ENCODE peak calls at places on chromosomes 12 and 14, in nine cellular contexts. Q, G, K, F, M, B, L, V and U are unnamed samples. For H3K4me1, the result is how much of the 10 kb centered on the place peaks cover.

GRCh38 chr12:109963330-109963729 is 32.8 kb downstream of the GIT2 start:
- DNase-seq in M (no peak), Q (no peak), B (no peak), G (no peak), L (no peak), K (no peak), F (no peak), V (no peak), U (no peak)

GRCh38 chr14:86015916-86016315 is 486.0 kb downstream of the FLRT2 start:
- DNase-seq in F (no peak), Q (no peak), M (no peak), G (no peak), V (no peak), K (no peak), L (no peak), B (no peak), U (no peak)

GRCh38 chr12:52956987-52957386 is 8.1 kb downstream of the KRT18 start:
- DNase-seq in K (peak), G (no peak), B (peak), V (no peak), Q (no peak), L (no peak), F (no peak), M (peak), U (no peak)

GRCh38 chr12:107328442-107329133 is 235.2 kb upstream of the CRY1 start:
- DNase-seq in F (no peak), L (no peak), K (peak), G (no peak), M (no peak), V (no peak), B (peak), Q (peak), U (no peak)

GRCh38 chr12:12505544-12506501 is 56.8 kb downstream of the DUSP16 start:
- DNase-seq in M (no peak), L (no peak), K (no peak), Q (peak), B (no peak), F (no peak), G (no peak), V (no peak), U (no peak)

GRCh38 chr14:101965796-101966718 is 1.7 kb downstream of the DYNC1H1 start:
- DNase-seq in G (no peak), V (no peak), B (no peak), K (peak), L (no peak), Q (no peak), M (no peak), F (no peak), U (no peak)

GRCh38 chr12:92828565-92828964 is 100.5 kb downstream of the EEA1 start:
- DNase-seq in M (no peak), V (no peak), F (no peak), B (no peak), Q (no peak), K (no peak), G (no peak), L (no peak), U (no peak)

GRCh38 chr12:49038291-49038955 is 19.8 kb upstream of the PRKAG1 start:
- DNase-seq in M (no peak), L (no peak), K (no peak), V (no peak), F (peak), Q (no peak), G (no peak), B (no peak), U (no peak)

GRCh38 chr14:98665019-98665418 is 607.0 kb downstream of the BCL11B start:
- DNase-seq in V (no peak), G (no peak), F (no peak), K (no peak), L (no peak), B (no peak), M (no peak), Q (peak), U (no peak)

GRCh38 chr14:56963381-56963780 is 153.1 kb upstream of the OTX2 start:
- DNase-seq in M (no peak), F (no peak), B (no peak), Q (no peak), G (no peak), K (no peak), V (no peak), L (no peak), U (no peak)

GRCh38 chr14:103518416-103519042 is 4.1 kb downstream of the CKB start:
- DNase-seq in B (peak), F (peak), L (peak), K (peak), Q (peak), G (peak), V (no peak), M (no peak), U (peak)

DNA sequence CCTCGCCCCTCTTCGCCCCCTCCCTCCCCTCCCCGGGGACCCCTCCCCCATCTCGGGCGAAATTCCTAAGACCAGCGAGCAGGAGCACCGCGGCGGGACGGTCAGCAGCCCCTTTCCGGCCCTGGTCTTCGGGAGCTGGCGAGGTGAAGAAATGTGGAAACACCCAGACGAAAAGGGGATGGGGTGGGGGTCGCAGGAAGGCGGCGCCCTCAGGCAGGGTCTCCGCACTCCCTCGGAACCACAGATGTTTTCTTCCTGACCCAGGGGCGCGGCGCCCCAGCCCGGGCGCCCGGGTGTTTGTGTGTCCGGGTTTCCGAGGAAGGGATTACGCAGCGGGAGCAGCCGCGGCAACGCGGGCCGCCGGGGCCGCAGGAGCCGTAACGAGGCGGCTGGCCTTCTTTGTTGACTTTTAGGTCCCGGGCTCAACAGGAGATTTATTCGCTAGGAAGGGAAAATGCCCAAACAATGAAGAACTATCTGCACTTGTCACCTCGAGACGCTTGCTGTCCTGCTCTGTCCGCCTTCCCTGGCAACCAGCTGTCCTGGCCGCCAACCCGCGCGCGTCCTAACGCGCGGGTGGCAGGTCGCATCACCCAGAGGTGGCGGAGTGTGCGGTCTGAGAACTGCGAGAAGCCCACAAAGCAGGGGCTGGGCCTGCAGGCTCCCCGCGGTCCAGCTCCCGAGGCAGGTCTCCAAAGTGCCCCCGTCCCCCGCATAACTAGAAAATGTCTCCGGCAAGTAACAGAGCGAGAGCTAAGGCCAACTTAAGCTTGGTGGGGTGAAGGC is 7.0 kb downstream of the FOXA1 start:
- DNase-seq in Q (no peak), F (no peak), L (no peak), G (no peak), B (peak), V (no peak), K (peak), M (no peak), U (no peak)
- H3K27ac ChIP-seq in Q (no peak), F (peak), L (no peak), G (no peak), B (no peak), V (no peak), K (peak), M (no peak), U (no peak)

DNA sequence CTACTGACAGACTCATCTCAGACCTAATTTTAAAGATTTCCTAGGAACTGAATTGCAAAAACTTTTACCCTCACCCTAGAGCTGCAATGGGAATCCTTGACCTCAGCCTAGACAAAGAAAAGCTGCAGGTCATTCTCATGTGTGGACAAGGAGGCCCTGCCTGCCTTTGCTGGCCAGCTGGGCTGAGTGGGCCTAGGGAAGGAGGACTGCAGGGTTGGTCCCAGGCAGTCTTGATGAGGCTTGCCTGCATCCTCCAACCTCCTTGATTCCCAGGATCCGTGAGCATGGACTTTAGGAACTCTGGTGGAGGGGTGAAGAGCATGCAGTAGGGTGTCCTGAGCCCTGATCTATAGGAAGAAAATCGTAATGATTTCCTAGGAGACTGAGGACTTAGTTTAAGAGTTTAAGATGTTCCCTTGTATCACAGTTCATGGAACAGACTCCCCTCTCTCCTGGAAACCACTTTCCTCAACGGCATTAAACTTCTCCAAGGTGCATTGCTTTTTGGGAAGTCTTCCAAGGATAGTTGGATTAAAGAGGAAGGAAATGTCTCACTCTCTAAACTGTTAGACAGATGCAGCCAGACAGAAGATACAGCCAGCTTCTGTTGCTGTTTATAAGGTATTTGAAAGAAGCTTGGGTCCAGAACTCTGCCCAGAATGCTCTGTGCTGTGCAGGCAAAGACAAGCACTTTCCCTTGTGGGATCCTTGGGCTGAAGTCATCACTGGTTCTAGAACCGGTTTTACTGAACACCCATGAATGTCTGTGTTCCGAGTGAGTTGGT is 55.4 kb upstream of the DDX11 start:
- DNase-seq in Q (no peak), B (no peak), M (no peak), G (no peak), L (no peak), F (no peak), V (no peak), K (no peak), U (peak)
- H3K4me1 ChIP-seq in Q (under half), B (under half), M (under half), G (under half), L (under half), F (under half), V (under half), K (under half), U (under half)

GRCh38 chr14:34052658-34053014 is 101.8 kb upstream of the EGLN3 start:
- DNase-seq in K (peak), Q (no peak), M (no peak), B (no peak), V (peak), L (no peak), F (no peak), G (no peak), U (no peak)
- H3K27ac ChIP-seq in K (peak), Q (no peak), M (no peak), B (no peak), V (peak), L (no peak), F (no peak), G (peak), U (no peak)

DNA sequence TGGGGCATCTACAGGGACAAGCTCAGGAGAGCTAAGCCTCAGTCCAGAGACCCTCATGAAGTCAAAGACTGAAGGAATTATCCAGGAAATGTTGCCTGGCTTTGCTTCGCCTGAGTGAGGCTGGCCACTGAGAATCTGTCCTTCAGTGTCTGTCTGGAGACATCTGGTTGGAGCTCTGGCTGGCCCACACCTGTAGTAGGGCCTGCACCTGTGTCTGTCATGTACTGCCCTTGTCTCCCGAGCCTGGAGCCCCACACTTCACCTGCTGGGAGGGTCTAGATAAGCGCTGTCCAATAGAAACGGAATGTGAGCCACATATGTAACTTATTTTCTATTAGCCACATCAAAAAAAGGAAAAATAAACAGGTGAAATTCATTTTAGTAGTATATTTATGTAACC is 9.9 kb upstream of the HDAC7 start:
- DNase-seq in G (no peak), L (peak), V (no peak), Q (no peak), K (no peak), B (no peak), F (no peak), M (no peak), U (peak)
- H3K4me1 ChIP-seq in G (half or more), L (under half), V (under half), Q (under half), K (under half), B (under half), F (half or more), M (under half), U (under half)

GRCh38 chr12:50545213-50545612 is 40.4 kb downstream of the DIP2B start:
- DNase-seq in B (no peak), Q (no peak), F (no peak), M (no peak), L (no peak), G (no peak), V (no peak), K (no peak), U (no peak)
- H3K27ac ChIP-seq in B (no peak), Q (peak), F (no peak), M (no peak), L (no peak), G (no peak), V (peak), K (no peak), U (no peak)